ENCODE peak calls at places on chromosome 6, in five cellular contexts. O is choroid plexus epithelial cell; C is progenitor cell of endocrine pancreas; I is stimulated activated effector memory CD8-positive, alpha-beta T cell treated with anti-CD3 and anti-CD28 coated beads, Interleukin-12 subunit alpha, Interleukin-12 subunit beta, amount 100 ng/mL, for 72 hours; R is fibroblast of lung. N is an unnamed sample.

GRCh38 chr6:11826779-11827178 is 48.2 kb upstream of the ADTRP start:
- DNase-seq in I (no peak), O (no peak), C (no peak), R (no peak), N (no peak)

GRCh38 chr6:33578588-33579011 is 1.5 kb downstream of the BAK1 start:
- DNase-seq in O (no peak), C (no peak), R (no peak), I (peak; percentile 73), N (no peak)

GRCh38 chr6:21773199-21773974 is 179.8 kb downstream of the SOX4 start:
- DNase-seq in C (no peak), I (no peak), O (no peak), R (no peak), N (no peak)

GRCh38 chr6:111564482-111564945 is 41.2 kb downstream of the TRAF3IP2 start:
- DNase-seq in R (peak; percentile 57), C (no peak), I (no peak), O (peak; percentile 31), N (peak; percentile 91)

GRCh38 chr6:136549359-136550044 is 720 bp downstream of the MAP7 start:
- DNase-seq in I (peak; percentile 55), C (peak; percentile 34), O (no peak), R (peak; percentile 28), N (no peak)

GRCh38 chr6:107314644-107315043 is 144.7 kb downstream of the PDSS2 start:
- DNase-seq in I (no peak), C (no peak), O (no peak), R (no peak), N (no peak)

GRCh38 chr6:166397849-166398248 is 15.1 kb upstream of the MPC1 start:
- DNase-seq in O (no peak), C (no peak), R (no peak), I (no peak), N (no peak)

GRCh38 chr6:139186242-139186641 is 51.4 kb downstream of the HECA start:
- DNase-seq in I (no peak), O (no peak), R (no peak), C (no peak), N (no peak)

GRCh38 chr6:170033666-170034065 is 257.2 kb downstream of the DLL1 start:
- DNase-seq in R (no peak), I (no peak), C (no peak), O (no peak), N (no peak)

GRCh38 chr6:11890849-11891248 is 112.2 kb upstream of the ADTRP start:
- DNase-seq in O (peak; percentile 29), R (peak; percentile 16), C (no peak), I (no peak), N (no peak)

GRCh38 chr6:166474721-166475565 is 92.2 kb upstream of the MPC1 start:
- DNase-seq in O (no peak), C (no peak), I (no peak), R (peak; percentile 33), N (no peak)

GRCh38 chr6:116326392-116326717 is 44.4 kb upstream of the DSE start:
- DNase-seq in O (no peak), I (no peak), C (no peak), R (no peak), N (no peak)

GRCh38 chr6:65896140-65896539 is 189.1 kb upstream of the EYS start:
- DNase-seq in O (no peak), I (no peak), C (no peak), R (no peak), N (no peak)

GRCh38 chr6:141552463-141552862 is 580.3 kb upstream of the GJE1 start:
- DNase-seq in R (peak; percentile 70), O (peak; percentile 98), I (no peak), C (no peak), N (no peak)

GRCh38 chr6:43009124-43009523 is 4.6 kb downstream of the MEA1 start:
- DNase-seq in C (no peak), I (no peak), R (peak; percentile 28), O (peak; percentile 61), N (peak; percentile 18)

GRCh38 chr6:74749211-74750142 is 456.4 kb downstream of the COL12A1 start:
- DNase-seq in C (no peak), I (no peak), O (peak; percentile 74), R (peak; percentile 31), N (no peak)

GRCh38 chr6:127289934-127290333 is 23.3 kb downstream of the RNF146 start:
- DNase-seq in R (no peak), C (no peak), O (no peak), I (no peak), N (no peak)

GRCh38 chr6:89438248-89438647 is 5.3 kb downstream of the ANKRD6 start:
- DNase-seq in O (no peak), R (no peak), I (no peak), C (no peak), N (no peak)

GRCh38 chr6:74805841-74806696 is 399.8 kb downstream of the COL12A1 start:
- DNase-seq in C (no peak), R (no peak), O (peak; percentile 34), I (no peak), N (no peak)

GRCh38 chr6:36853325-36853724 is 14.1 kb upstream of the CPNE5 start:
- DNase-seq in I (no peak), R (peak; percentile 93), O (peak; percentile 93), C (no peak), N (no peak)

GRCh38 chr6:135094403-135094821 is 39.8 kb upstream of the HBS1L start:
- DNase-seq in I (no peak), R (no peak), C (no peak), O (peak; percentile 11), N (no peak)

GRCh38 chr6:5706094-5707033 is 300.4 kb downstream of the NRN1 start:
- DNase-seq in C (no peak), O (no peak), R (peak; percentile 3), I (no peak), N (no peak)

N was measured in MG63.